ENCODE peak calls at places on chromosomes 5 and 9, in four cellular contexts. One of them, this sample, is unnamed.

GRCh38 chr5:35884789-35885172 is 28.1 kb downstream of the IL7R start:
- DNase-seq in HepG2: no peak
- DNase-seq in SK-N-SH: no peak
- DNase-seq in K562: no peak
- DNase-seq in this sample: no peak

GRCh38 chr9:91761362-91761761 is 188.7 kb downstream of the ROR2 start:
- DNase-seq in HepG2: no peak
- DNase-seq in SK-N-SH: no peak
- DNase-seq in K562: no peak
- DNase-seq in this sample: no peak

GRCh38 chr5:112906637-112907036 is 15.4 kb downstream of the REEP5 start:
- DNase-seq in HepG2: no peak
- DNase-seq in SK-N-SH: no peak
- DNase-seq in K562: no peak
- DNase-seq in this sample: no peak

GRCh38 chr9:36925033-36925432 is 109.0 kb downstream of the PAX5 start:
- DNase-seq in HepG2: no peak
- DNase-seq in SK-N-SH: no peak
- DNase-seq in K562: no peak
- DNase-seq in this sample: no peak

GRCh38 chr5:172660974-172661373 is 19.9 kb downstream of the NEURL1B start:
- DNase-seq in HepG2: no peak
- DNase-seq in SK-N-SH: no peak
- DNase-seq in K562: no peak
- DNase-seq in this sample: no peak

GRCh38 chr5:33049298-33049697 is 338.2 kb downstream of the NPR3 start:
- DNase-seq in HepG2: no peak
- DNase-seq in SK-N-SH: no peak
- DNase-seq in K562: no peak
- DNase-seq in this sample: no peak

GRCh38 chr5:8864053-8864452 is 681.8 kb downstream of the SEMA5A start:
- DNase-seq in HepG2: no peak
- DNase-seq in SK-N-SH: no peak
- DNase-seq in K562: no peak
- DNase-seq in this sample: no peak

GRCh38 chr5:69093771-69094570 is at the start of gene SLC30A5:
- DNase-seq in HepG2: peak
- DNase-seq in SK-N-SH: peak
- DNase-seq in K562: peak
- DNase-seq in this sample: peak

GRCh38 chr5:55638455-55638854 is 73.7 kb downstream of the SLC38A9 start:
- DNase-seq in HepG2: no peak
- DNase-seq in SK-N-SH: no peak
- DNase-seq in K562: no peak
- DNase-seq in this sample: no peak

GRCh38 chr5:92163906-92164305 is 780.8 kb upstream of the ARRDC3 start:
- DNase-seq in HepG2: no peak
- DNase-seq in SK-N-SH: no peak
- DNase-seq in K562: no peak
- DNase-seq in this sample: no peak

GRCh38 chr5:155024015-155024414 is 10.5 kb downstream of the KIF4B start:
- DNase-seq in HepG2: no peak
- DNase-seq in SK-N-SH: no peak
- DNase-seq in K562: no peak
- DNase-seq in this sample: no peak

GRCh38 chr5:167573274-167574127 is 717.9 kb upstream of the WWC1 start:
- DNase-seq in HepG2: no peak
- DNase-seq in SK-N-SH: peak
- DNase-seq in K562: no peak
- DNase-seq in this sample: no peak

GRCh38 chr9:120475341-120475740 is 104.6 kb downstream of the CDK5RAP2 start:
- DNase-seq in HepG2: no peak
- DNase-seq in SK-N-SH: no peak
- DNase-seq in K562: no peak
- DNase-seq in this sample: no peak

GRCh38 chr5:155729684-155730059 is 597.3 kb upstream of the SGCD start:
- DNase-seq in HepG2: no peak
- DNase-seq in SK-N-SH: peak
- DNase-seq in K562: no peak
- DNase-seq in this sample: no peak

GRCh38 chr9:83584995-83585394 is 37.9 kb upstream of the IDNK start:
- DNase-seq in HepG2: no peak
- DNase-seq in SK-N-SH: no peak
- DNase-seq in K562: no peak
- DNase-seq in this sample: no peak

GRCh38 chr5:99814311-99815063 is 720.7 kb upstream of the FAM174A start:
- DNase-seq in HepG2: no peak
- DNase-seq in SK-N-SH: no peak
- DNase-seq in K562: no peak
- DNase-seq in this sample: no peak

GRCh38 chr5:53782620-53783019 is 222.2 kb downstream of the NDUFS4 start:
- DNase-seq in HepG2: no peak
- DNase-seq in SK-N-SH: no peak
- DNase-seq in K562: no peak
- DNase-seq in this sample: no peak

GRCh38 chr5:171975262-171975876 is 31.1 kb downstream of the FBXW11 start:
- DNase-seq in HepG2: no peak
- DNase-seq in SK-N-SH: no peak
- DNase-seq in K562: no peak
- DNase-seq in this sample: no peak

GRCh38 chr5:130923543-130924159 is 241.4 kb downstream of the HINT1 start:
- DNase-seq in HepG2: no peak
- DNase-seq in SK-N-SH: no peak
- DNase-seq in K562: no peak
- DNase-seq in this sample: no peak

GRCh38 chr9:99158629-99159028 is 53.7 kb downstream of the TGFBR1 start:
- DNase-seq in HepG2: peak
- DNase-seq in SK-N-SH: no peak
- DNase-seq in K562: no peak
- DNase-seq in this sample: no peak

GRCh38 chr9:120532475-120532874 is 47.5 kb downstream of the CDK5RAP2 start:
- DNase-seq in HepG2: no peak
- DNase-seq in SK-N-SH: no peak
- DNase-seq in K562: no peak
- DNase-seq in this sample: no peak

GRCh38 chr5:65163698-65164097 is 318.0 kb downstream of the ADAMTS6 start:
- DNase-seq in HepG2: no peak
- DNase-seq in SK-N-SH: no peak
- DNase-seq in K562: no peak
- DNase-seq in this sample: no peak

GRCh38 chr5:82622205-82622604 is 344.1 kb upstream of the RPS23 start:
- DNase-seq in HepG2: no peak
- DNase-seq in SK-N-SH: no peak
- DNase-seq in K562: no peak
- DNase-seq in this sample: no peak

GRCh38 chr5:55485073-55485472 is 49.7 kb downstream of the PLPP1 start:
- DNase-seq in HepG2: no peak
- DNase-seq in SK-N-SH: no peak
- DNase-seq in K562: no peak
- DNase-seq in this sample: no peak

GRCh38 chr5:133189881-133190280 is 138.1 kb downstream of the HSPA4 start:
- DNase-seq in HepG2: no peak
- DNase-seq in SK-N-SH: no peak
- DNase-seq in K562: peak
- DNase-seq in this sample: no peak

GRCh38 chr9:108963459-108964143 is 29.4 kb downstream of the ABITRAM start:
- DNase-seq in HepG2: no peak
- DNase-seq in SK-N-SH: no peak
- DNase-seq in K562: peak
- DNase-seq in this sample: no peak

GRCh38 chr9:79166005-79166404 is 405.8 kb upstream of the TLE4 start:
- DNase-seq in HepG2: no peak
- DNase-seq in SK-N-SH: no peak
- DNase-seq in K562: no peak
- DNase-seq in this sample: no peak

GRCh38 chr5:134561871-134562296 is 36.4 kb downstream of the JADE2 start:
- DNase-seq in HepG2: peak
- DNase-seq in SK-N-SH: peak
- DNase-seq in K562: peak
- DNase-seq in this sample: no peak

GRCh38 chr9:131348631-131349521 is 45.0 kb upstream of the PRRC2B start:
- DNase-seq in HepG2: no peak
- DNase-seq in SK-N-SH: no peak
- DNase-seq in K562: no peak
- DNase-seq in this sample: no peak

GRCh38 chr5:141788296-141788980 is 89.8 kb downstream of the PCDH1 start:
- DNase-seq in HepG2: no peak
- DNase-seq in SK-N-SH: no peak
- DNase-seq in K562: no peak
- DNase-seq in this sample: no peak

GRCh38 chr5:181170237-181170830 is 22.9 kb downstream of the OR2V2 start:
- DNase-seq in HepG2: no peak
- DNase-seq in SK-N-SH: peak
- DNase-seq in K562: peak
- DNase-seq in this sample: no peak

GRCh38 chr9:9612270-9612669 is 1000.5 kb downstream of the PTPRD start:
- DNase-seq in HepG2: no peak
- DNase-seq in SK-N-SH: peak
- DNase-seq in K562: no peak
- DNase-seq in this sample: peak

GRCh38 chr9:108973876-108974275 is 39.4 kb downstream of the CTNNAL1 start:
- DNase-seq in HepG2: no peak
- DNase-seq in SK-N-SH: no peak
- DNase-seq in K562: no peak
- DNase-seq in this sample: no peak

GRCh38 chr5:78698218-78698751 is 49.7 kb upstream of the LHFPL2 start:
- DNase-seq in HepG2: no peak
- DNase-seq in SK-N-SH: no peak
- DNase-seq in K562: no peak
- DNase-seq in this sample: no peak

GRCh38 chr9:16526380-16526779 is 344.1 kb downstream of the BNC2 start:
- DNase-seq in HepG2: no peak
- DNase-seq in SK-N-SH: no peak
- DNase-seq in K562: no peak
- DNase-seq in this sample: no peak

DNA sequence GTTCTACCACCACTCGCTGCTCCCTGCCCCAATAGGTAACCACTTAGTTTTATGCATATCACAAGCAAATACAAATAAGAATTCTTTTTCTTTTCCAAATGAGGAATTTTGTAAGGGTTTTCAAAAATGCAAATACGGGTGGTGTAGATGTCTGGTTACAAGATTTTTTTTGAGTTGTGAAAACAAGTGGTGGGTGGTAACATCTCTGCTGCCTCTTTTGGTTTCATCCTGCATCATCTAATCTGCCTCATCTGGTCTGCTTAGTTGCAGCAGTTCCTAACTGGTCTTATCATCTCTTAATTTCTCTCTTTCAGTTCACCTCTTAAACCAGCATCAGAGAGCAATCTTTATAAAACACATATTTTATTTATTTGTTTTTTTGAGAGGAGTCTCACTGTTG is 5.3 kb downstream of the NFX1 start:
- DNase-seq in HepG2: no peak
- DNase-seq in SK-N-SH: no peak
- DNase-seq in K562: no peak
- DNase-seq in this sample: peak
- TF ChIP-seq MXI1 in HepG2: no peak
- TF ChIP-seq MXI1 in SK-N-SH: no peak
- TF ChIP-seq MXI1 in K562: no peak
- TF ChIP-seq MXI1 in this sample: no peak

DNA sequence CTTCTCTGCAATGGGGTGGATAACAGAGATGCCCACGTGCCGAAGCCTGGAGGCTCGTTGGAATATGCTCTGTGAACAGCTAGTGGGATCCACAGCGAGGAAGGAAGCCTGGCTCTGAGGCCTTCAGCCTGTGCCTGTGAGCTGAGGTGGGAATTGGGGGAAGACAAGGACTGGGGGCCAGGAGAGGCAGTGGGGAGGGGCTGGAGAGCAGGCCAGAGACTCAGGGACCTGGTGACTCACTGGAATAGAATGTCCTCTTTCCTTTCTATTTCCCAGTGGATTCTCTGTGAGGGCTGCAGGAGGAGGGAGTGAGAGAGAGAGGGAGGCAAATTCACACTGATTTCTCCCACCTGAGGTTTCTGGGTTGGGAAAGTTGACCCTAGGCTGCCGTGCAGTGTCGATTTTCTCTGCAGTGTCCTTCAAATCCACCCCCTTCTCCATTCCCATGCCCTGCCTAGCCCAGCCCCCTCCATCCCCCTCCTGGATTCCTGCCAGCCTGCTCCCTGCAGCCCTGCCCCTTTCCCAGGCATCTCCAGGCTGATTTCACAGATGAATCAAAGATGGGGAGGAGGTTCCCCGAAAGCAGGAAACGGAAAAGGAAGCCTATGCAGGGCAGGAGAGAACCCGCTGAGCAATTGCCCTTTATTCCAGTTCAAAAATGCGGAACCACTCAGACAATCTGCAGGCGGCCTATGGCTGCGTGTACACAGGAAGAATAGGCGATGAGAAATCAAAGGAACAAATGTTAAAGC is 1.4 kb upstream of the SPAAR start:
- DNase-seq in HepG2: peak
- DNase-seq in SK-N-SH: peak
- DNase-seq in K562: peak
- DNase-seq in this sample: no peak
- TF ChIP-seq TAF1 in HepG2: no peak
- TF ChIP-seq TAF1 in SK-N-SH: peak
- TF ChIP-seq TAF1 in K562: no peak
- TF ChIP-seq TAF1 in this sample: no peak

GRCh38 chr5:139910901-139911300 is 115.3 kb downstream of the PSD2 start:
- DNase-seq in HepG2: no peak
- DNase-seq in SK-N-SH: no peak
- DNase-seq in K562: no peak
- DNase-seq in this sample: no peak
- TF ChIP-seq MXI1 in HepG2: no peak
- TF ChIP-seq MXI1 in SK-N-SH: no peak
- TF ChIP-seq MXI1 in K562: no peak
- TF ChIP-seq MXI1 in this sample: no peak

DNA sequence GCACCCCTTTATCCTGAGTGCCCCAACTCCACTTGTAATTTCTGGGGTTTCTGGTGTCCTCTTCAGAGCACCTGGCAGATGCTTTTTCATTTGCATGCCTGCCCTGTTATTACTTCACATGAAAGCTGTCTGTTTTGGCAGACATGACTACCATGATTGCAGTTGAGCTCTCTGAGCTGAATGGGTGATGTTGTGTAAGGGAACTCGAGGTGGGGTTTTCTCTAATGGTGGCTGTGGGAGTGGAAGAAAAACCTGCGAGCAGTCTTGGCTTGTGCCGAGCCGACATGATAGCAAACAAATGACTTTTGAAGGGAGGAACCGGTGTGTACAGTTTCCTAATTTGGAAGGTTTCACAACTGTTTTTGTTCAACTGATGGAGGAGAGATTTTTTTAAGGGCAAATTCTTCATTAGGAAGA is 196.2 kb downstream of the AOPEP start:
- DNase-seq in HepG2: peak
- DNase-seq in SK-N-SH: no peak
- DNase-seq in K562: no peak
- DNase-seq in this sample: no peak
- TF ChIP-seq TAF1 in HepG2: no peak
- TF ChIP-seq TAF1 in SK-N-SH: no peak
- TF ChIP-seq TAF1 in K562: no peak
- TF ChIP-seq TAF1 in this sample: no peak